ENCODE peak calls at places on chromosome 4, in five cellular contexts. J, G, Q, P and K are unnamed samples.

GRCh38 chr4:7967501-7968261 is 28.0 kb upstream of the AFAP1 start:
- DNase-seq in G (no peak), P (peak), Q (no peak), J (no peak), K (no peak)

GRCh38 chr4:147570616-147571015 is 46.6 kb upstream of the TMEM184C start:
- DNase-seq in Q (no peak), P (peak), J (no peak), G (no peak), K (no peak)

GRCh38 chr4:154332681-154333421 is 158.7 kb downstream of the DCHS2 start:
- DNase-seq in Q (no peak), P (no peak), G (no peak), J (no peak), K (no peak)

GRCh38 chr4:25104561-25104960 is 55.7 kb downstream of the SEPSECS start:
- DNase-seq in G (no peak), P (no peak), Q (no peak), J (no peak), K (no peak)

GRCh38 chr4:161894493-161895167 is 269.2 kb downstream of the FSTL5 start:
- DNase-seq in J (no peak), G (no peak), Q (no peak), P (no peak), K (no peak)

GRCh38 chr4:113094802-113095201 is 45.3 kb downstream of the ANK2 start:
- DNase-seq in Q (peak), P (peak), G (no peak), J (peak), K (no peak)

GRCh38 chr4:36243355-36244256 is 708 bp downstream of the ARAP2 start:
- DNase-seq in J (no peak), P (peak), Q (no peak), G (peak), K (no peak)

GRCh38 chr4:110589297-110589696 is 33.6 kb downstream of the PITX2 start:
- DNase-seq in P (no peak), Q (no peak), G (no peak), J (no peak), K (no peak)

GRCh38 chr4:158182736-158183135 is 9.9 kb upstream of the GASK1B start:
- DNase-seq in G (no peak), Q (no peak), P (no peak), J (no peak), K (no peak)

GRCh38 chr4:154506253-154506652 is 14.7 kb upstream of the DCHS2 start:
- DNase-seq in P (no peak), G (no peak), Q (peak), J (peak), K (no peak)

GRCh38 chr4:83282049-83282535 is 2.5 kb downstream of the COQ2 start:
- DNase-seq in Q (peak), G (no peak), P (peak), J (peak), K (no peak)

GRCh38 chr4:160514126-160514525 is 1411.2 kb downstream of the RAPGEF2 start:
- DNase-seq in J (no peak), G (no peak), Q (no peak), P (peak), K (no peak)

DNA sequence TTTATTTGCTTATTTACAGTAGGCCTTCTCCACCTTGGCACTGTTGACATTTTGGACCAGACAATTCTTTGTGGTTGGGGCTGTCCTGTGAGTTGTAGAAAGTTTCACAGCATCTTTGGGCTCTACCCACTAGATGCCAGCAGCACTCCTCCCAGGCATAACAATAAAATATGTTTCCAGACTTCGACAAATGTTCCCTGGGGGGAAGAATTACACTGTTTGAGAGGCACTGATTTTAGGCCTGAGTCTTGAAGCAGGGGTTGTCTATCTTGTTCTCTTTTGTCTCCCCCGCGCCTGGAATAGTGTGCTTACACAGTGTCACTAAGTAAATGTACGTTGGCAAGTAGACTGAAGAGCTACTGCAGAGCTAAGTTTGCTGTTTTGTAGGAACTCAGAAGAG is 254.4 kb upstream of the BOD1L1 start:
- DNase-seq in J (no peak), G (no peak), Q (no peak), P (no peak), K (no peak)
- TF ChIP-seq CTCF in J (peak), G (no peak), Q (no peak), P (no peak), K (no peak)

DNA sequence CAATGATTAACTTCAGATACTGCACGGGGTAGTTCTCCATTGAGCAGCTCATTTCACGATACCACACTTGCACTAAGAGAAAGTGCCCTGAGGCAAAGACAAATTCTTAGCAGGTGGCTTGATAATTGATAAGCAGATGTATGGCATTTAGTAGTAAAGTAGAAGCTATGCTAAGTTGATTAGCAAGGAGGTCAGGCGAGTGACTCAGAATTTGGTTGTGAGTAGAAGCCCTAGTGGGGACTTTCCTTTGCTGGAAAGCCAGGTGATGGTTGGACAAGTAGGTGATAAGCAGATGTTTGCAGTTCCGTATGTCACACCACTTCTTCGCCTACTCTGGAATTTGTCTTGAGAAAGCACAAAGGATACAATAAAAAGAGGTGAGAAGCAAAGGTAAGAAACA is 58.7 kb downstream of the TLL1 start:
- DNase-seq in G (no peak), Q (no peak), J (no peak), P (no peak), K (no peak)
- TF ChIP-seq CTCF in G (no peak), Q (no peak), J (no peak), P (no peak), K (no peak)

DNA sequence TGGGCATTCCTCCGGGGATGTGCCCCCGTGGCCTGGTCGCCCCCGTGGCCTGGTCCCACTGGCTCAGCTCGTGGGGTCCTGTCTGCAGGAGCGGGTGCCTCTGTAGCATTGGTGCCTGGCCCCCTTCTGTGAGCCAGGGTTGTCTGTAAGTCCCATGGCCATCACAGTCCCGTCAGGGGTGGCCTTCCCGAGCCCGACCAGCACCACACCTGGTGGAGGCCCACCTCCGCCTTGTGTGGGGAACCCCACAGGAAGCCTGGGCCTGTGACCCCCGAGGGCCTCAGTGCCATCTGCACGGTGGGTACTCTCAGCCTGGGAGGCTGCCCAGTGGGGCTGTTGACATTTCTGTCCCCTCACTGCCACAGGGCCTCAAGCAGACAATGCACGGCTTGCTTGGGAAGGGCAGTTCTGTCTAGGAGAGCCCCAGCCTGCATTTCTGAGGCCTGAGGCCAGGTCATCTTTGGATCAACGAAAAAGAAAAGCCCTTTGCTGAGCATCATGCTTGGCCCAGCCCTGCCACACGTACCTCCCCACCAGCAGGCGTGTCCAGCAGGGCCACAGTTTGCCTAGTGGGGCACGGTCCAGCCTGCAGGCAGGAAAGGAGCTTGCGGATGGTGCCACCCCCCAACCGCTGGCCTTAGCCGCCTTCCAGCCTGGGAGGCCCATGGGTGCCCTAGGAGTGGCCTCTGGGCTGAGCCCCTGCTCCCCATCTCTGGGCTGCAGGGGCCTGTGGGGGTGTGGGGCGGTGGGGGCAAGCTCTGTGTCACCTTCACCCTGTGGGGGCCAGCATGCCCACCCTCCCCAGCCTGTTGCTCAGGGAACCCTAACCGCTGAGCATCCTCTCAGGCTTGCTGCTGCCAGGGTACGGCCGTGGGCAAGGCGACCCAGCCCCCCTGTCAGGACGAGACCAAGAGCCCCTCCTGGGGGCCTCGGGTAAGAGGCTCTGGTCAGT is 23.2 kb downstream of the NKX1-1 start:
- DNase-seq in J (no peak), G (peak), P (no peak), Q (no peak), K (no peak)
- TF ChIP-seq CTCF in J (no peak), G (no peak), P (no peak), Q (no peak), K (no peak)

GRCh38 chr4:128587382-128587781 is 222.1 kb upstream of the JADE1 start:
- DNase-seq in G (no peak), Q (no peak), P (no peak), J (no peak), K (no peak)

GRCh38 chr4:128590773-128591172 is 218.7 kb upstream of the JADE1 start:
- DNase-seq in G (no peak), P (no peak), Q (no peak), J (no peak), K (no peak)

GRCh38 chr4:128591482-128591881 is 218.0 kb upstream of the JADE1 start:
- DNase-seq in Q (no peak), J (no peak), G (no peak), P (no peak), K (no peak)

GRCh38 chr4:128589384-128589957 is 220.0 kb upstream of the JADE1 start:
- DNase-seq in Q (no peak), P (no peak), J (no peak), G (no peak), K (no peak)

GRCh38 chr4:128590034-128590740 is 219.3 kb upstream of the JADE1 start:
- DNase-seq in G (no peak), Q (no peak), P (no peak), J (no peak), K (no peak)
- TF ChIP-seq CTCF in G (no peak), Q (no peak), P (no peak), J (no peak), K (no peak)

GRCh38 chr4:142356797-142357196 is 489.3 kb downstream of the INPP4B start:
- DNase-seq in G (no peak), Q (no peak), P (no peak), J (no peak), K (no peak)
- TF ChIP-seq CTCF in G (no peak), Q (no peak), P (no peak), J (no peak), K (no peak)

GRCh38 chr4:3855646-3856045 is 89.5 kb downstream of the ADRA2C start:
- DNase-seq in P (no peak), G (no peak), Q (no peak), J (no peak), K (no peak)

GRCh38 chr4:3857316-3857926 is 91.2 kb downstream of the ADRA2C start:
- DNase-seq in P (no peak), G (no peak), Q (no peak), J (no peak), K (no peak)

GRCh38 chr4:3854661-3855060 is 88.5 kb downstream of the ADRA2C start:
- DNase-seq in Q (no peak), P (no peak), G (no peak), J (no peak), K (no peak)

GRCh38 chr4:3858046-3858730 is 92.0 kb downstream of the ADRA2C start:
- DNase-seq in G (no peak), J (no peak), Q (no peak), P (no peak), K (no peak)

DNA sequence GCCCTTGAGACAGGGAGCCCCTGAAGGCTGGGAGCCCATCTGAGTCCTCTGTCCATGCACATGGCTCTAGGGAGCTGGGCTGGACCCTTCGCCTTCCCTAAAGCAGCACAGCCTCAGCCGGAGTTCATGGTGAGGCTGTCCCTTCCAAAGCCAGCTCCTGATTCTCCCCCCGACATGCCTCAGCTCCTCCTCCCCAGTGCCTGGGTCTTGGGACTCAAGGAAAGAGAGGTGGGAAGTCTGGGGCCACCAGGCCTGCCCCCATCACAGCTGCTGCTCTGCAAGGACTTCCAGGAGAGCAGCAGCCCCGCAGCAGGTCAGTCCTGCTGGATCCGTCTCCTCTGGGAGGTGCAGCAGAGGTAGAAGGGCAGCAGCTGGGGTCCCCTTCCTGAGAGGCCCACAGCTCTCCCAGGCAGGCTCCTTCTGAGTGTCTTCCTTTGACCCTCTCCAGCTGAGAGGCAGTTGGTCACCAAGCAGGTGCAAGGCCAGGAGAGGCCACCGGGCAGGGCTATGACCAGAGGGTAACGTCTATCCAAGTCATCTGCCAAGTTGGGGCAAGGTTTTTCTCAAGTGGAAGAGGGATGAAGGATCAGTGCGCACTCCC is 90.5 kb downstream of the ADRA2C start:
- DNase-seq in Q (no peak), G (no peak), P (no peak), J (no peak), K (no peak)
- TF ChIP-seq CTCF in Q (no peak), G (no peak), P (no peak), J (no peak), K (no peak)

GRCh38 chr4:73220815-73221214 is 37.8 kb downstream of the ANKRD17 start:
- DNase-seq in G (no peak), J (no peak), P (no peak), Q (no peak), K (no peak)
- TF ChIP-seq CTCF in G (no peak), J (no peak), P (no peak), Q (no peak), K (no peak)

DNA sequence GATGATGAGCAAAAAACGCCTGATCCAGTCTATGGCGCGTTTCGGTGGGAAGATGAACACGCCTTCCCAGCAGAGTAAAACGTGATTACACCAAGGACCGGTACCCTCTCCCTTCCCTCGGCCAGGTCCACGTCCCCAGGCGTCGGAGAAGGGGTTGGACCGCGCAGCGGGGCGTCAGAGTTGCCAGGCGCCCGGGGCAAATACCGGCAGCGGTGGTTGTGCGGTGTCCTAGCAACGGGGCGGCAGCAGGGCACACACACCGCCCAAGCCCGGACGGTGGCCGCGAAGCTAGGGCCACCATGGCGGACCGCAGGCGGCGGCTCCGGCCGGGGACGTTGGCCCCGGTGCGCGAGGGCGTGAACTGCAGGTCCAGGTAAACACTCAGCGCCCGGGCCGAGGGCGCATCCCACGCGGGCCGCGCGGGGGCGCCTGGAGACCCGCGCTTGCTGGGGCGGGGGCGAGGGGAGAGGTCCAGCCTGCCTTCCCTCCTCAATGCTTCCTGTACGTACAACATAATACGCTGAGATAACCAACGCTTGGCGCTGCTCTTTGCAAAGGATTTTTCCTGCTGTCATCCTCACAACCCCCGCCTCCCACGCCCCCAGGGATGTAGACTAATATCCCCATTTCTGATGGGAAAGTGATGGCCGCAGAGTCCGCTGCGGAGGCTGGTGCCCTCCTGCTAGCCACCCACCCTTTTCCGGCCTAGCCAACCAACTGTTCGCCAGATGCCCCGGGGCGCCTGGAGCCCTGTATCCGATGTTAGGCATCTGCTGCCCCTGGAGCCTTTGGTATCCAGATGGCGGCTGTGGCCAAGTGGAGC is at the start of gene FAM47E:
- DNase-seq in J (peak), Q (no peak), G (peak), P (peak), K (peak)
- TF ChIP-seq CTCF in J (peak), Q (no peak), G (no peak), P (no peak), K (peak)